ENCODE peak calls at places on chromosome 13, in four cellular contexts. One of them, this sample, is unnamed.

GRCh38 chr13:91740811-91741210 is 342.4 kb downstream of the GPC5 start:
- DNase-seq in cardiac fibroblast: no peak
- DNase-seq in dorsolateral prefrontal cortex: no peak
- DNase-seq in skeletal muscle cell: no peak
- DNase-seq in this sample: no peak

GRCh38 chr13:110815471-110816204 is 99.2 kb downstream of the ANKRD10 start:
- DNase-seq in cardiac fibroblast: no peak
- DNase-seq in dorsolateral prefrontal cortex: no peak
- DNase-seq in skeletal muscle cell: no peak
- DNase-seq in this sample: no peak

GRCh38 chr13:34155931-34156607 is 338.1 kb downstream of the RFC3 start:
- DNase-seq in cardiac fibroblast: peak; percentile 23
- DNase-seq in dorsolateral prefrontal cortex: no peak
- DNase-seq in skeletal muscle cell: no peak
- DNase-seq in this sample: peak; percentile 85

GRCh38 chr13:93862259-93862658 is 617.2 kb downstream of the DCT start:
- DNase-seq in cardiac fibroblast: peak; percentile 23
- DNase-seq in dorsolateral prefrontal cortex: no peak
- DNase-seq in skeletal muscle cell: no peak
- DNase-seq in this sample: no peak

GRCh38 chr13:49652691-49653305 is 24.5 kb downstream of the ARL11 start:
- DNase-seq in cardiac fibroblast: peak; percentile 30
- DNase-seq in dorsolateral prefrontal cortex: no peak
- DNase-seq in skeletal muscle cell: no peak
- DNase-seq in this sample: peak; percentile 61

GRCh38 chr13:40084934-40085333 is 429.5 kb downstream of the COG6 start:
- DNase-seq in cardiac fibroblast: no peak
- DNase-seq in dorsolateral prefrontal cortex: no peak
- DNase-seq in skeletal muscle cell: no peak
- DNase-seq in this sample: no peak

GRCh38 chr13:30766957-30767603 is 31.7 kb downstream of the ALOX5AP start:
- DNase-seq in cardiac fibroblast: no peak
- DNase-seq in dorsolateral prefrontal cortex: no peak
- DNase-seq in skeletal muscle cell: no peak
- DNase-seq in this sample: no peak

GRCh38 chr13:112917731-112918130 is 51.3 kb upstream of the MCF2L start:
- DNase-seq in cardiac fibroblast: no peak
- DNase-seq in dorsolateral prefrontal cortex: no peak
- DNase-seq in skeletal muscle cell: no peak
- DNase-seq in this sample: no peak

GRCh38 chr13:75263741-75264407 is 218.1 kb downstream of the TBC1D4 start:
- DNase-seq in cardiac fibroblast: peak; percentile 7
- DNase-seq in dorsolateral prefrontal cortex: no peak
- DNase-seq in skeletal muscle cell: peak; percentile 35
- DNase-seq in this sample: no peak

GRCh38 chr13:33976965-33977364 is 159.0 kb downstream of the RFC3 start:
- DNase-seq in cardiac fibroblast: no peak
- DNase-seq in dorsolateral prefrontal cortex: no peak
- DNase-seq in skeletal muscle cell: no peak
- DNase-seq in this sample: no peak

GRCh38 chr13:24997367-24997967 is 98.5 kb upstream of the PABPC3 start:
- DNase-seq in cardiac fibroblast: peak; percentile 45
- DNase-seq in dorsolateral prefrontal cortex: no peak
- DNase-seq in skeletal muscle cell: no peak
- DNase-seq in this sample: peak; percentile 42